ENCODE peak calls at places on chromosomes 11 and 22, in six cellular contexts. T is D341Med; A is choroid plexus epithelial cell; O is bronchial epithelial cell; Q is RPMI7951; J is stimulated activated CD8-positive, alpha-beta memory T cell treated with anti-CD3 and anti-CD28 coated beads, Interleukin-15, amount 100 ng/mL, for 1 hour. M is an unnamed sample.

GRCh38 chr11:11979487-11980117 is 28.8 kb downstream of the DKK3 start:
- DNase-seq in Q (peak; percentile 71), T (no peak), J (no peak), O (peak; percentile 13), A (peak; percentile 90), M (peak; percentile 83)

GRCh38 chr11:102151784-102152525 is 41.7 kb downstream of the YAP1 start:
- DNase-seq in T (no peak), O (no peak), Q (no peak), A (no peak), J (no peak), M (no peak)

GRCh38 chr11:33476945-33477584 is 219.9 kb downstream of the HIPK3 start:
- DNase-seq in J (no peak), A (peak; percentile 62), O (peak; percentile 12), T (no peak), Q (peak; percentile 28), M (no peak)

GRCh38 chr11:104594228-104594958 is 303.9 kb downstream of the CASP12 start:
- DNase-seq in Q (no peak), J (no peak), A (peak; percentile 45), O (peak; percentile 60), T (no peak), M (no peak)

GRCh38 chr11:27761356-27761755 is 61.1 kb upstream of the BDNF start:
- DNase-seq in T (no peak), J (no peak), Q (no peak), O (no peak), A (no peak), M (no peak)

GRCh38 chr11:47924184-47924671 is 56.1 kb upstream of the PTPRJ start:
- DNase-seq in O (peak; percentile 63), Q (peak; percentile 70), T (no peak), A (no peak), J (no peak), M (peak; percentile 87)

GRCh38 chr11:35247428-35247827 is 108.5 kb downstream of the CD44 start:
- DNase-seq in T (no peak), J (no peak), Q (no peak), O (no peak), A (no peak), M (no peak)

GRCh38 chr22:37752189-37753061 is 55.3 kb upstream of the GCAT start:
- DNase-seq in J (no peak), A (peak; percentile 88), Q (peak; percentile 99), O (peak; percentile 91), T (no peak), M (peak; percentile 95)

GRCh38 chr11:2704356-2704755 is 4.6 kb upstream of the KCNQ1OT1 start:
- DNase-seq in J (no peak), Q (no peak), T (no peak), O (no peak), A (no peak), M (no peak)

M was measured in astrocyte of the hippocampus.